ENCODE peak calls at places on chromosomes 11 and 22, in ten cellular contexts. R, X, W, V, T, G, Y, H, Z and B are unnamed samples.
A peak's percentile ranks its signal among the peaks of the same experiment; 100 is the strongest.

GRCh38 chr11:28123151-28123571 is 15.0 kb downstream of the METTL15 start:
- DNase-seq in R (no peak), X (no peak), W (no peak), V (no peak), T (no peak), G (no peak), Y (peak; percentile 82), H (no peak), Z (peak; percentile 84), B (no peak)

GRCh38 chr11:72953631-72954030 is 139.4 kb downstream of the ATG16L2 start:
- DNase-seq in R (no peak), X (no peak), W (no peak), V (no peak), T (no peak), G (no peak), Y (no peak), H (no peak), Z (no peak), B (no peak)

GRCh38 chr11:58142781-58143180 is 17.5 kb upstream of the OR9I1 start:
- DNase-seq in R (no peak), X (no peak), W (no peak), V (no peak), T (no peak), G (no peak), Y (no peak), H (no peak), Z (no peak), B (no peak)

GRCh38 chr11:46222485-46223251 is 54.8 kb upstream of the CREB3L1 start:
- DNase-seq in R (no peak), X (no peak), W (no peak), V (no peak), T (no peak), G (no peak), Y (peak; percentile 7), H (no peak), Z (no peak), B (no peak)

GRCh38 chr22:24333301-24333700 is 62.7 kb downstream of the SPECC1L start:
- DNase-seq in R (no peak), X (no peak), W (no peak), V (no peak), T (no peak), G (no peak), Y (peak; percentile 90), H (no peak), Z (peak; percentile 87), B (no peak)

GRCh38 chr11:116478676-116479075 is 294.1 kb downstream of the BUD13 start:
- DNase-seq in R (no peak), X (no peak), W (no peak), V (no peak), T (no peak), G (no peak), Y (no peak), H (no peak), Z (no peak), B (no peak)

GRCh38 chr11:33182246-33182878 is 21.1 kb upstream of the CSTF3 start:
- DNase-seq in R (no peak), X (no peak), W (no peak), V (no peak), T (no peak), G (no peak), Y (no peak), H (no peak), Z (no peak), B (no peak)

GRCh38 chr11:8934735-8935478 is 2.2 kb upstream of the C11orf16 start:
- DNase-seq in R (no peak), X (no peak), W (no peak), V (no peak), T (peak; percentile 78), G (no peak), Y (peak; percentile 90), H (no peak), Z (peak; percentile 91), B (no peak)

GRCh38 chr11:119511601-119512000 is 88.6 kb upstream of the THY1 start:
- DNase-seq in R (no peak), X (no peak), W (no peak), V (no peak), T (no peak), G (no peak), Y (no peak), H (no peak), Z (no peak), B (no peak)

DNA sequence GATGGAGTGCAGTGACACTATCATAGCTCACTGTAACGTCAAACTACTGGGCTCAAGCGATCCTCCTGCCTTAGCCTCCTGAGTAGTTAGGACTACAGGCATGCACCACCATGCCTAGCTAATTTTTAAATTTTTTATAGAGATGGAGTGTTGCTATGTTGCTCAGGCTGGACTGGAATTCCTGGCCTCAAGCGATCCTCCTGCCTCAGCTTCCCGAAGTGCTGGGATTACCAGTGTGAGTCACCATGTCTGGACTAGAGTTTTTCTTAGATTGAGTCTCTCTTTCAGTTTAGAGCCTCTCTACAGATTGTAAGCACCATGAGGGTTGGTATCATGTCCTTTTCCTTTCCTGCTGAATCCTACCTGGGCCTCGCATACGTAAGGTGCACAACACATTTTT is 57.3 kb upstream of the ALKBH3 start:
- DNase-seq in R (no peak), X (no peak), W (no peak), V (no peak), T (no peak), G (no peak), Y (no peak), H (no peak), Z (no peak), B (no peak)
- H3K36me3 ChIP-seq in R (peaks cover 7% of the 10 kb centered on the region), X (no peaks in the 10 kb centered on the region), W (no peaks in the 10 kb centered on the region), V (no peaks in the 10 kb centered on the region), T (no peaks in the 10 kb centered on the region), G (no peaks in the 10 kb centered on the region), Y (no peaks in the 10 kb centered on the region), H (no peaks in the 10 kb centered on the region), Z (no peaks in the 10 kb centered on the region), B (peaks cover 2% of the 10 kb centered on the region)

DNA sequence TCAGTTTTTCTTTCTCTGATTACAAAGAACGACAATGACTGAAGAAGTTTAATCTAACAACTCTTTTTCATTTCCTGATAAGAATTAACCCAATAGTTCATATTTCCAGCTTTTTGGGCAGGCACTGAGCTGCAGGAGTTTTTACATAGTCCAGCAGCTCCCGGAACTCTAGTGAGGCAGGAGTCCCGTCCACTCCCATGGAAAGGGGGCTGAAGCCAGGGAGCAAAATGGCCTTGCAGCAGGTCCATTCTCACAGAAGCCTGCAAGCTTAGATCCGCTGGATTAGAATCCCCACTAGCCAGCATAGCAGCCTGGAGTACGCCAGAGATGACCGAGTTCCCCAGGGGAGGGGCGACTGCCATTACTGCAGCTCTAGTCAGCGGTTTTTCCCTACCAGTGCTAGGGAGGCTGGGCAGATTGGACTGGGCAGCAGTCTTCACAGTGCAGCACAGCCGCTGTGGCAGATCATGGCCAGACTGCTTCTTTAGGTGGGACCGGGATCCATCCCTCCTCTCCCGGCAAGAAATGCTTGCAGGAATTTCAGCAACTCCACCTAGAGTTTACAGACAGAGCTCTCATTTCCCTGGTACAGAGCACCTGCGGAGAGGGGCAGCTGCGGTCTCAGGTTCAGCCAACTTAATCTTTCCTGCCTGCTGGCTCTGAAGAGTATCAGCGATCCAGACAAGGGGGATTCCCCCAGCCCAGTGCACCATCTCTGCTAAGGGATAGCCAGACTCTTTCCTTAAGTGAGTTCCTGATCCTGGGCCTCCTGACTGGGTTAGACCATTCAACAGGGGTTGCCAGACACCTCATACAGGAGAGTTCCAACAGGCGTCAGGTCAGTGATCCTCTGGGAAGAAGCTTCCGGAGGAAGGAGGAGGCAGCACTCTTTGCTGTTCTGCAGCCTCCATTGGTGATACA is 742 bp upstream of the CASP4 start:
- DNase-seq in R (peak; percentile 81), X (peak; percentile 32), W (peak; percentile 55), V (peak; percentile 57), T (peak; percentile 11), G (peak; percentile 26), Y (peak; percentile 34), H (no peak), Z (peak; percentile 4), B (peak; percentile 54)
- H3K27ac ChIP-seq in R (peak overlapping the region; percentile 91), X (peak overlapping the region; percentile 51), W (peak overlapping the region; percentile 62), V (peak overlapping the region; percentile 76), T (peak overlapping the region; percentile 88), G (peak overlapping the region; percentile 90), Y (peak overlapping the region; percentile 99), H (peak overlapping the region; percentile 82), Z (peak overlapping the region; percentile 88), B (peak overlapping the region; percentile 93)

DNA sequence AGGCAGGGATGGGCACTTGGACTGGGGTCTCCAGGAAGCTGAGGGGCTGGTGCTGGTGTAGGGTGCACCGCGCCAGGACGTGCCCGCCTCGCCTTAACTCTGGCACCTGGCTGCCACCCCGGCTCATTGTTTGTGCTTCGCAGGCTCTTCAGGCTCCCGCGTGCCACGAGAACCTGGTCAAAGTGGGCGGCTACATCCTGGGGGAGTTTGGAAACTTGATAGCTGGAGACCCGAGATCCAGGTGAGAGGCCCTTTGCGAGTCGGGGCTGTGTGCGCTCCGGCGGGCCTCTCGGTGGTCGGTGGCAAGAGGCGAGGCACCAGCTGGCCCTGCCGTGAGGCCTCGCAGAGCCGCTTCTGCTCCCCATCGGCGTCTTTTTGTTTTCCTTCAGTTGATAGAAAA is 43.4 kb downstream of the MUC6 start:
- DNase-seq in R (no peak), X (no peak), W (no peak), V (no peak), T (no peak), G (no peak), Y (no peak), H (no peak), Z (no peak), B (no peak)
- H3K36me3 ChIP-seq in R (peaks cover 70% of the 10 kb centered on the region), X (peaks cover 31% of the 10 kb centered on the region), W (peaks cover 60% of the 10 kb centered on the region), V (no peaks in the 10 kb centered on the region), T (no peaks in the 10 kb centered on the region), G (no peaks in the 10 kb centered on the region), Y (peaks cover 71% of the 10 kb centered on the region), H (peaks cover 38% of the 10 kb centered on the region), Z (peaks cover 19% of the 10 kb centered on the region), B (peaks cover 50% of the 10 kb centered on the region)

GRCh38 chr22:17707526-17707925 is 66.7 kb downstream of the BID start:
- DNase-seq in R (no peak), X (no peak), W (no peak), V (no peak), T (no peak), G (no peak), Y (no peak), H (no peak), Z (peak; percentile 32), B (no peak)

GRCh38 chr22:17703811-17704210 is 65.3 kb downstream of the BCL2L13 start:
- DNase-seq in R (no peak), X (no peak), W (no peak), V (no peak), T (no peak), G (no peak), Y (peak; percentile 55), H (no peak), Z (peak; percentile 7), B (no peak)

GRCh38 chr22:17705565-17706450 is 67.3 kb downstream of the BCL2L13 start:
- DNase-seq in R (no peak), X (no peak), W (no peak), V (no peak), T (no peak), G (no peak), Y (peak; percentile 6), H (no peak), Z (peak; percentile 33), B (no peak)

GRCh38 chr22:17706947-17707346 is 67.3 kb downstream of the BID start:
- DNase-seq in R (no peak), X (no peak), W (no peak), V (no peak), T (no peak), G (no peak), Y (no peak), H (no peak), Z (no peak), B (no peak)

DNA sequence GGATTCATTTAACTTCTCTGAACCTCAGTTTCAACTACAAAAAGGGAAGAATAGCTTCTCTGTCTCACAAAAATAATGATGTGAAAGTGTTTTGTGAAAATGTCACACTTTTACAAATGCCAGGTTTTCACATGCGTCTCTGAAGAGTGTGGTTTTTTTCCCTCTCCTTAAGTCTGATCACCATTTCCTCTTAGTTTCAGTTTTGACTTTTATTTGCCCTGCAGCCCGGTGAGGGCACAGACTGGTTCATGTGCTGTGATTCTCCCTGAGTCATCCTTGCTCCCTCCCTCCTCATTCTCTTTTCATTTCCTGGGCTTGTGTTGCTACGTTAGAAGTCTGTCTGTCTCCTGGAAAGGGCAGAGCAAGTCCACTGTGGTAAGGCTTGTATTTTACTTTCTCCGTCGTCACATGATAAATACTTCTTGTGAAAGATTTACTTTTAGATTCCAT is 67.8 kb downstream of the BID start:
- DNase-seq in R (no peak), X (peak; percentile 24), W (no peak), V (no peak), T (peak; percentile 77), G (no peak), Y (peak; percentile 93), H (peak; percentile 11), Z (peak; percentile 94), B (no peak)
- H3K27ac ChIP-seq in R (peak overlapping the region; percentile 57), X (no peak overlapping the region), W (peak overlapping the region; percentile 19), V (peak overlapping the region; percentile 26), T (peak overlapping the region; percentile 79), G (peak overlapping the region; percentile 31), Y (peak overlapping the region; percentile 17), H (no peak overlapping the region), Z (peak overlapping the region; percentile 57), B (peak overlapping the region; percentile 87)